ENCODE peak calls at places on chromosomes 3 and 15, in ten cellular contexts. One of them, this sample, is unnamed.

GRCh38 chr3:14725564-14726420 is 50.9 kb downstream of the C3orf20 start:
- DNase-seq in neuronal stem cell: no peak
- DNase-seq in skeletal muscle cell: no peak
- DNase-seq in stimulated activated CD8-positive, alpha-beta memory T cell treated with anti-CD3 and anti-CD28 coated beads, Interleukin-12 subunit alpha, Interleukin-12 subunit beta, amount 100 ng/mL, for 4 hours: no peak
- DNase-seq in LoVo: no peak
- DNase-seq in iris pigment epithelial cell: no peak
- DNase-seq in AG04450: peak; percentile 69
- DNase-seq in A172: no peak
- DNase-seq in Right ventricle myocardium superior: peak; percentile 69
- DNase-seq in keratinocyte: no peak
- DNase-seq in this sample: peak; percentile 78

GRCh38 chr3:113165841-113166240 is 45.5 kb upstream of the BOC start:
- DNase-seq in neuronal stem cell: no peak
- DNase-seq in skeletal muscle cell: no peak
- DNase-seq in stimulated activated CD8-positive, alpha-beta memory T cell treated with anti-CD3 and anti-CD28 coated beads, Interleukin-12 subunit alpha, Interleukin-12 subunit beta, amount 100 ng/mL, for 4 hours: no peak
- DNase-seq in LoVo: no peak
- DNase-seq in iris pigment epithelial cell: no peak
- DNase-seq in AG04450: no peak
- DNase-seq in A172: no peak
- DNase-seq in Right ventricle myocardium superior: no peak
- DNase-seq in keratinocyte: no peak
- DNase-seq in this sample: no peak

GRCh38 chr15:92168284-92168683 is 225.4 kb upstream of the ST8SIA2 start:
- DNase-seq in neuronal stem cell: no peak
- DNase-seq in skeletal muscle cell: no peak
- DNase-seq in stimulated activated CD8-positive, alpha-beta memory T cell treated with anti-CD3 and anti-CD28 coated beads, Interleukin-12 subunit alpha, Interleukin-12 subunit beta, amount 100 ng/mL, for 4 hours: no peak
- DNase-seq in LoVo: no peak
- DNase-seq in iris pigment epithelial cell: no peak
- DNase-seq in AG04450: no peak
- DNase-seq in A172: no peak
- DNase-seq in Right ventricle myocardium superior: no peak
- DNase-seq in keratinocyte: no peak
- DNase-seq in this sample: no peak

GRCh38 chr3:159586587-159587202 is 401.9 kb upstream of the IL12A start:
- DNase-seq in neuronal stem cell: peak; percentile 45
- DNase-seq in skeletal muscle cell: peak; percentile 7
- DNase-seq in stimulated activated CD8-positive, alpha-beta memory T cell treated with anti-CD3 and anti-CD28 coated beads, Interleukin-12 subunit alpha, Interleukin-12 subunit beta, amount 100 ng/mL, for 4 hours: no peak
- DNase-seq in LoVo: peak; percentile 12
- DNase-seq in iris pigment epithelial cell: peak; percentile 65
- DNase-seq in AG04450: peak; percentile 11
- DNase-seq in A172: peak; percentile 73
- DNase-seq in Right ventricle myocardium superior: no peak
- DNase-seq in keratinocyte: no peak
- DNase-seq in this sample: no peak

GRCh38 chr3:155859859-155860258 is 5.6 kb upstream of the SLC33A1 start:
- DNase-seq in neuronal stem cell: no peak
- DNase-seq in skeletal muscle cell: no peak
- DNase-seq in stimulated activated CD8-positive, alpha-beta memory T cell treated with anti-CD3 and anti-CD28 coated beads, Interleukin-12 subunit alpha, Interleukin-12 subunit beta, amount 100 ng/mL, for 4 hours: no peak
- DNase-seq in LoVo: peak; percentile 26
- DNase-seq in iris pigment epithelial cell: peak; percentile 35
- DNase-seq in AG04450: no peak
- DNase-seq in A172: no peak
- DNase-seq in Right ventricle myocardium superior: no peak
- DNase-seq in keratinocyte: no peak
- DNase-seq in this sample: no peak

GRCh38 chr3:153706706-153707105 is 414.5 kb upstream of the ARHGEF26 start:
- DNase-seq in neuronal stem cell: peak; percentile 21
- DNase-seq in skeletal muscle cell: no peak
- DNase-seq in stimulated activated CD8-positive, alpha-beta memory T cell treated with anti-CD3 and anti-CD28 coated beads, Interleukin-12 subunit alpha, Interleukin-12 subunit beta, amount 100 ng/mL, for 4 hours: no peak
- DNase-seq in LoVo: no peak
- DNase-seq in iris pigment epithelial cell: no peak
- DNase-seq in AG04450: no peak
- DNase-seq in A172: no peak
- DNase-seq in Right ventricle myocardium superior: no peak
- DNase-seq in keratinocyte: no peak
- DNase-seq in this sample: no peak

GRCh38 chr15:34358367-34358766 is 8.6 kb downstream of the LPCAT4 start:
- DNase-seq in neuronal stem cell: no peak
- DNase-seq in skeletal muscle cell: no peak
- DNase-seq in stimulated activated CD8-positive, alpha-beta memory T cell treated with anti-CD3 and anti-CD28 coated beads, Interleukin-12 subunit alpha, Interleukin-12 subunit beta, amount 100 ng/mL, for 4 hours: no peak
- DNase-seq in LoVo: no peak
- DNase-seq in iris pigment epithelial cell: peak; percentile 21
- DNase-seq in AG04450: no peak
- DNase-seq in A172: no peak
- DNase-seq in Right ventricle myocardium superior: no peak
- DNase-seq in keratinocyte: no peak
- DNase-seq in this sample: no peak

GRCh38 chr3:152400912-152401311 is 132.2 kb downstream of the MBNL1 start:
- DNase-seq in neuronal stem cell: no peak
- DNase-seq in skeletal muscle cell: no peak
- DNase-seq in stimulated activated CD8-positive, alpha-beta memory T cell treated with anti-CD3 and anti-CD28 coated beads, Interleukin-12 subunit alpha, Interleukin-12 subunit beta, amount 100 ng/mL, for 4 hours: no peak
- DNase-seq in LoVo: no peak
- DNase-seq in iris pigment epithelial cell: peak; percentile 65
- DNase-seq in AG04450: peak; percentile 59
- DNase-seq in A172: peak; percentile 69
- DNase-seq in Right ventricle myocardium superior: no peak
- DNase-seq in keratinocyte: no peak
- DNase-seq in this sample: no peak

GRCh38 chr3:114711321-114711891 is 417.6 kb downstream of the TIGIT start:
- DNase-seq in neuronal stem cell: no peak
- DNase-seq in skeletal muscle cell: no peak
- DNase-seq in stimulated activated CD8-positive, alpha-beta memory T cell treated with anti-CD3 and anti-CD28 coated beads, Interleukin-12 subunit alpha, Interleukin-12 subunit beta, amount 100 ng/mL, for 4 hours: no peak
- DNase-seq in LoVo: no peak
- DNase-seq in iris pigment epithelial cell: no peak
- DNase-seq in AG04450: no peak
- DNase-seq in A172: no peak
- DNase-seq in Right ventricle myocardium superior: no peak
- DNase-seq in keratinocyte: no peak
- DNase-seq in this sample: no peak

GRCh38 chr3:45010718-45011355 is 15.3 kb upstream of the CLEC3B start:
- DNase-seq in neuronal stem cell: no peak
- DNase-seq in skeletal muscle cell: peak; percentile 76
- DNase-seq in stimulated activated CD8-positive, alpha-beta memory T cell treated with anti-CD3 and anti-CD28 coated beads, Interleukin-12 subunit alpha, Interleukin-12 subunit beta, amount 100 ng/mL, for 4 hours: no peak
- DNase-seq in LoVo: no peak
- DNase-seq in iris pigment epithelial cell: peak; percentile 66
- DNase-seq in AG04450: no peak
- DNase-seq in A172: peak; percentile 90
- DNase-seq in Right ventricle myocardium superior: no peak
- DNase-seq in keratinocyte: peak; percentile 88
- DNase-seq in this sample: no peak

GRCh38 chr3:147360936-147361670 is 45.2 kb downstream of the ZIC4 start:
- DNase-seq in neuronal stem cell: no peak
- DNase-seq in skeletal muscle cell: no peak
- DNase-seq in stimulated activated CD8-positive, alpha-beta memory T cell treated with anti-CD3 and anti-CD28 coated beads, Interleukin-12 subunit alpha, Interleukin-12 subunit beta, amount 100 ng/mL, for 4 hours: no peak
- DNase-seq in LoVo: no peak
- DNase-seq in iris pigment epithelial cell: no peak
- DNase-seq in AG04450: no peak
- DNase-seq in A172: no peak
- DNase-seq in Right ventricle myocardium superior: no peak
- DNase-seq in keratinocyte: no peak
- DNase-seq in this sample: no peak

This sample was measured in posterior vena cava.